ENCODE peak calls at places on chromosomes 5 and 9, in four cellular contexts. W is stimulated activated CD4-positive, alpha-beta T cell treated with anti-CD3 and anti-CD28 coated beads, Interleukin-1b, Interleukin-23, amount 100 ng/mL, for 24 hours; H is MCF 10A; G is iPS-NIHi11. C is an unnamed sample.

GRCh38 chr9:9504869-9505268 is 1107.9 kb downstream of the PTPRD start:
- DNase-seq in W (no peak), G (no peak), H (no peak), C (no peak)

GRCh38 chr9:122180633-122181032 is 20.9 kb downstream of the MORN5 start:
- DNase-seq in H (peak), W (no peak), G (no peak), C (no peak)

GRCh38 chr5:72172832-72173231 is 65.6 kb downstream of the MAP1B start:
- DNase-seq in G (no peak), H (no peak), W (no peak), C (no peak)

GRCh38 chr9:120913673-120914266 is 12.8 kb downstream of the TRAF1 start:
- DNase-seq in H (peak), G (peak), W (no peak), C (peak)

GRCh38 chr9:108053555-108054061 is 564.0 kb upstream of the KLF4 start:
- DNase-seq in G (no peak), W (no peak), H (peak), C (peak)

GRCh38 chr5:149611327-149611726 is 30.0 kb downstream of the ARHGEF37 start:
- DNase-seq in H (no peak), G (no peak), W (no peak), C (no peak)

GRCh38 chr5:40796487-40796889 is 1.7 kb downstream of the PRKAA1 start:
- DNase-seq in H (peak), W (no peak), G (no peak), C (no peak)

GRCh38 chr5:157046041-157046440 is 12.9 kb downstream of the HAVCR1 start:
- DNase-seq in G (no peak), W (no peak), H (peak), C (peak)

GRCh38 chr9:121736964-121737462 is 85.6 kb downstream of the DAB2IP start:
- DNase-seq in W (no peak), H (peak), G (peak), C (peak)

GRCh38 chr9:129273941-129274709 is 96.1 kb upstream of the IER5L start:
- DNase-seq in H (no peak), G (no peak), W (no peak), C (no peak)

GRCh38 chr9:7313389-7313788 is 486.2 kb downstream of the DMAC1 start:
- DNase-seq in W (no peak), G (no peak), H (no peak), C (no peak)

GRCh38 chr5:111072949-111073682 is 1.6 kb downstream of the TSLP start:
- DNase-seq in W (peak), G (peak), H (peak), C (peak)

GRCh38 chr5:150763023-150763793 is 4.4 kb upstream of the DCTN4 start:
- DNase-seq in W (no peak), G (no peak), H (peak), C (no peak)

GRCh38 chr9:127575875-127576778 is 36.0 kb upstream of the STXBP1 start:
- DNase-seq in H (no peak), W (no peak), G (no peak), C (peak)

GRCh38 chr5:11038772-11039171 is 277.7 kb upstream of the DAP start:
- DNase-seq in G (no peak), H (no peak), W (no peak), C (no peak)

GRCh38 chr5:18553269-18553668 is 919.0 kb downstream of the TAF11L14 start:
- DNase-seq in H (peak), W (no peak), G (peak), C (peak)

GRCh38 chr9:75265525-75265972 is 177.2 kb downstream of the OSTF1 start:
- DNase-seq in W (peak), G (peak), H (peak), C (peak)

GRCh38 chr5:159444441-159445082 is 114.3 kb upstream of the IL12B start:
- DNase-seq in H (peak), W (no peak), G (peak), C (peak)

GRCh38 chr5:15571081-15571480 is 71.1 kb downstream of the FBXL7 start:
- DNase-seq in H (no peak), W (no peak), G (no peak), C (no peak)

GRCh38 chr5:116872986-116873385 is 298.4 kb upstream of the SEMA6A start:
- DNase-seq in W (no peak), H (peak), G (no peak), C (no peak)

GRCh38 chr9:20409321-20410092 is 212.8 kb downstream of the MLLT3 start:
- DNase-seq in W (no peak), H (no peak), G (no peak), C (peak)

GRCh38 chr9:137054932-137055384 is 1.1 kb upstream of the ENTPD2 start:
- DNase-seq in W (no peak), H (no peak), G (no peak), C (no peak)

GRCh38 chr9:19788152-19788551 is 685 bp downstream of the SLC24A2 start:
- DNase-seq in H (no peak), G (peak), W (no peak), C (peak)

GRCh38 chr9:109411818-109412352 is 86.2 kb downstream of the PTPN3 start:
- DNase-seq in H (peak), W (no peak), G (peak), C (peak)

GRCh38 chr9:109117856-109118801 is 1.6 kb downstream of the TMEM245 start:
- DNase-seq in H (peak), W (peak), G (no peak), C (no peak)

GRCh38 chr9:113309204-113309813 is 6.1 kb upstream of the RNF183 start:
- DNase-seq in W (no peak), G (peak), H (peak), C (peak)

GRCh38 chr9:35476596-35476995 is 13.3 kb upstream of the RUSC2 start:
- DNase-seq in G (no peak), W (no peak), H (no peak), C (no peak)

GRCh38 chr5:8136271-8136670 is 267.3 kb downstream of the MTRR start:
- DNase-seq in G (no peak), H (no peak), W (no peak), C (no peak)

GRCh38 chr5:52989025-52989780 is at the start of gene ITGA2:
- DNase-seq in H (peak), G (peak), W (no peak), C (peak)

GRCh38 chr5:142669479-142669878 is 16.4 kb downstream of the FGF1 start:
- DNase-seq in H (no peak), G (no peak), W (no peak), C (no peak)

GRCh38 chr5:21685536-21685935 is 1167.6 kb downstream of the CDH12 start:
- DNase-seq in W (no peak), G (no peak), H (peak), C (peak)

GRCh38 chr5:36878421-36879088 is 2.0 kb downstream of the NIPBL start:
- DNase-seq in W (no peak), H (peak), G (peak), C (peak)

GRCh38 chr5:83467315-83468044 is 4.1 kb upstream of the VCAN start:
- DNase-seq in H (no peak), W (no peak), G (no peak), C (peak)

GRCh38 chr9:84436386-84437114 is 96.0 kb upstream of the SLC28A3 start:
- DNase-seq in W (no peak), H (no peak), G (no peak), C (no peak)

GRCh38 chr9:122232907-122233306 is 4.2 kb upstream of the LHX6 start:
- DNase-seq in H (no peak), G (no peak), W (no peak), C (no peak)